ENCODE peak calls at places on chromosomes 3 and 15, in five cellular contexts. J is CD4-positive, alpha-beta memory T cell; N is left ventricle myocardium inferior; E is breast epithelium; G is sigmoid colon. P is an unnamed sample.

GRCh38 chr3:9862391-9863235 is 17.4 kb downstream of the CIDEC start:
- DNase-seq in J (no peak), N (peak; percentile 69), E (no peak), G (peak; percentile 89), P (no peak)

GRCh38 chr3:184526158-184526483 is 35.5 kb upstream of the EPHB3 start:
- DNase-seq in J (no peak), N (no peak), E (no peak), G (no peak), P (no peak)

GRCh38 chr3:117195034-117195433 is 485.5 kb downstream of the TUSC7 start:
- DNase-seq in J (no peak), N (no peak), E (no peak), G (no peak), P (no peak)

GRCh38 chr3:4987374-4988296 is 8.4 kb downstream of the BHLHE40 start:
- DNase-seq in J (no peak), N (no peak), E (no peak), G (no peak), P (no peak)

GRCh38 chr15:101308604-101309435 is 13.8 kb upstream of the SNRPA1 start:
- DNase-seq in J (no peak), N (no peak), E (no peak), G (peak; percentile 46), P (no peak)

GRCh38 chr15:76972420-76973361 is 22.2 kb upstream of the PSTPIP1 start:
- DNase-seq in J (no peak), N (no peak), E (no peak), G (no peak), P (no peak)

GRCh38 chr15:36658905-36659304 is 79.5 kb downstream of the CDIN1 start:
- DNase-seq in J (no peak), N (no peak), E (no peak), G (no peak), P (no peak)

GRCh38 chr15:47885921-47886320 is 168.6 kb downstream of the SEMA6D start:
- DNase-seq in J (no peak), N (no peak), E (no peak), G (no peak), P (no peak)

GRCh38 chr3:35321008-35321407 is 318.3 kb upstream of the ARPP21 start:
- DNase-seq in J (no peak), N (no peak), E (no peak), G (no peak), P (no peak)

GRCh38 chr3:35322070-35322469 is 317.3 kb upstream of the ARPP21 start:
- DNase-seq in J (no peak), N (no peak), E (no peak), G (no peak), P (no peak)
- H3K27ac ChIP-seq in J (no peak overlapping the region), N (no peak overlapping the region), E (no peak overlapping the region), G (no peak overlapping the region), P (no peak overlapping the region)

GRCh38 chr15:65275104-65275727 is 11.5 kb downstream of the PARP16 start:
- DNase-seq in J (no peak), N (no peak), E (no peak), G (no peak), P (no peak)
- H3K27ac ChIP-seq in J (no peak overlapping the region), N (no peak overlapping the region), E (no peak overlapping the region), G (no peak overlapping the region), P (no peak overlapping the region)

GRCh38 chr3:114552527-114552812 is 258.6 kb downstream of the TIGIT start:
- DNase-seq in J (no peak), N (no peak), E (no peak), G (no peak), P (no peak)

GRCh38 chr3:114554716-114555115 is 260.9 kb downstream of the TIGIT start:
- DNase-seq in J (no peak), N (no peak), E (no peak), G (no peak), P (no peak)

GRCh38 chr3:114550155-114550554 is 256.3 kb downstream of the TIGIT start:
- DNase-seq in J (no peak), N (no peak), E (no peak), G (no peak), P (no peak)

GRCh38 chr3:114553949-114554593 is 260.2 kb downstream of the TIGIT start:
- DNase-seq in J (no peak), N (no peak), E (no peak), G (no peak), P (no peak)

GRCh38 chr3:114551770-114552526 is 258.1 kb downstream of the TIGIT start:
- DNase-seq in J (no peak), N (no peak), E (no peak), G (no peak), P (no peak)
- H3K27ac ChIP-seq in J (no peak overlapping the region), N (no peak overlapping the region), E (no peak overlapping the region), G (no peak overlapping the region), P (no peak overlapping the region)

DNA sequence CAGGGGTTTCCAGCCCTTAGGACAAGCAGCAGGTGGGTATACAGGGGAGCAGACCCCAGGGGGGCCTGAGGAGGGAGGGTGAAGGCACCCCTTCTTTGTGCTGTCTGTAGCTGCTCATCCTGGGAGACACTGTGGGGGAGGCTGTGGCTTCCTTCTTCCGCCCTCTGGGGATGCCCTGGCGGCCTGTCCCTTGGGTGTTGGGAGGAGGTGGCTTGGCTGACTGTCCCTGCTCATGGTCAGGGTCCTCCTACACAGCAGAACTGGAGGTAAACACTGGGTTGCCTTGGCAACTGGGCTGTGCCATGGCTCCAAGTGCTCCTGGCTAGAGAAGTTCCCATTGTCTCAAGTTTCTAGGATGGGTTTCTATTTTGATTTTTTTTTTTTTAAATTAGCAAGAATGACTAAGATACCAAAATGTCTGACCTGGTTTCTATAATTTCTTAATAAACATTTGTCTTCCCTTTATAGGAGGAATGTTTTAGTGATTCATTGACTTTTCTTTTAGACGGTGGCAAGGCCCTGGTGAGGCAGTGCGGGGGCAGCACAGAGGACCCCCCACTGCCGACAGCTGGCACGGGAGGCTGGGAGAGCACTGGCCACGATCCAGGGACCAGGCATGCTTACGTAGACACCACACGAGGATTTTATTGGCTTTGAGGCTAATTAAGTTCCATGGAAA is 12.4 kb downstream of the KLF13 start:
- DNase-seq in J (no peak), N (peak; percentile 80), E (peak; percentile 90), G (no peak), P (no peak)
- H3K27ac ChIP-seq in J (peak overlapping the region; percentile 46), N (peak overlapping the region; percentile 100), E (peak overlapping the region; percentile 93), G (peak overlapping the region; percentile 64), P (peak overlapping the region; percentile 69)

GRCh38 chr15:41773729-41774061 is 589 bp upstream of the MAPKBP1 start:
- DNase-seq in J (no peak), N (no peak), E (no peak), G (no peak), P (no peak)

GRCh38 chr15:41775651-41776050 is 1.4 kb downstream of the MAPKBP1 start:
- DNase-seq in J (no peak), N (no peak), E (no peak), G (no peak), P (no peak)

GRCh38 chr15:41774873-41775417 is 661 bp downstream of the MAPKBP1 start:
- DNase-seq in J (no peak), N (no peak), E (no peak), G (no peak), P (no peak)

GRCh38 chr15:41773332-41773728 is 954 bp upstream of the MAPKBP1 start:
- DNase-seq in J (no peak), N (no peak), E (no peak), G (no peak), P (no peak)

DNA sequence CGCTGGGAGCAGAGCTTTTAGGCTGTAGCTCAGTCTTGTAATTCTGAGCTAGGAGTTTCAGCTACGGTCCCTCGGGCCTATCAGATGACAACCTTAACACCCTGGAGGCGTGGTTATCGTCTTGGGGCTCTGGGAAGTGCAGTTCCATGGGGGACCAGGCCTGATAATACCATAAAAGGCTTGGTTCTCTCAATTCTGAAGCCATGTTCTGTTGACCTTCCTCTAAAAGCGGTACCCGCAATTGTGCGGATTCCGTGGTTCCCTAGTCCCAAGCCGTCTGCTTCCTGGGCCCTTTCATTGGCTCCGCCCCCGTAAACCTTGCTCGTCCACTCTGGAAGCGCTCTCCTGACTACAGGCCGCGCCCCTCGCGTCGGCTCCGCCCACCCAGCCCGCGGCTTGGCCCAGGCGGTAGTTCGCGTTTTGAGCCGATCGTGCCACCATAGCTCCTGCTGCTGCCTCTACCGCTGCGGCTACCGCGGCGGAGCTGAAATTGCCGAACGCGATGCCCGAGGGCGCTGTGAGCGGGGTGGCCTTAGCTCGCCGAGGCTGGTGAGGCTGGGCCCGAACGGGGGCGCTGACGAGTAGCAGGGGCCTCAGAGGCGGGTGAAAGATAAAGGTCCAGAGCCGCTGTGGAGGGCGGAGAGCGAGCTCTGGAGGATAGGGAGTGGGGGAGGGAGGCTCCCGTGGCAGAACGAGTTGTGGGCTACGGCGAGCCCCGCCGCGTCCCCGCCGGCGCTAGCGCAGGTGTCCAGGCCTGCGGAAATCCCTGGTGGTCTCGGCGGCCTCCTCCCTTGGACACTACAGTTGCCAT is at the start of gene MAPKBP1:
- DNase-seq in J (peak; percentile 98), N (peak; percentile 97), E (peak; percentile 96), G (peak; percentile 98), P (peak; percentile 97)
- H3K27ac ChIP-seq in J (peak within 1 kb of the TSS; percentile 75), N (peak within 1 kb of the TSS; percentile 91), E (peak within 1 kb of the TSS; percentile 93), G (peak within 1 kb of the TSS; percentile 92), P (peak within 1 kb of the TSS; percentile 77)

P was measured in prostate gland.